ENCODE peak calls at places on chromosomes 7 and 10, in five cellular contexts. One of them, this sample, is unnamed. For H3K36me3, the result is how much of the 10 kb centered on the place peaks cover.

GRCh38 chr7:30285531-30286284 is 1.3 kb downstream of the ZNRF2 start:
- DNase-seq in mammary epithelial cell: peak
- DNase-seq in endothelial cell of umbilical vein: peak
- DNase-seq in colonic mucosa: peak
- DNase-seq in NT2/D1: peak
- DNase-seq in this sample: peak

GRCh38 chr7:39002755-39003154 is 25.0 kb downstream of the POU6F2 start:
- DNase-seq in colonic mucosa: no peak
- DNase-seq in endothelial cell of umbilical vein: no peak
- DNase-seq in NT2/D1: no peak
- DNase-seq in mammary epithelial cell: no peak
- DNase-seq in this sample: no peak

GRCh38 chr7:32616625-32617024 is 121.3 kb downstream of the AVL9 start:
- DNase-seq in colonic mucosa: no peak
- DNase-seq in NT2/D1: no peak
- DNase-seq in endothelial cell of umbilical vein: peak
- DNase-seq in mammary epithelial cell: peak
- DNase-seq in this sample: no peak

GRCh38 chr10:33126742-33127141 is 168.7 kb upstream of the ITGB1 start:
- DNase-seq in mammary epithelial cell: no peak
- DNase-seq in endothelial cell of umbilical vein: no peak
- DNase-seq in NT2/D1: no peak
- DNase-seq in colonic mucosa: no peak
- DNase-seq in this sample: no peak

GRCh38 chr10:84217746-84218145 is 7.6 kb downstream of the LRIT2 start:
- DNase-seq in NT2/D1: no peak
- DNase-seq in mammary epithelial cell: no peak
- DNase-seq in endothelial cell of umbilical vein: no peak
- DNase-seq in colonic mucosa: no peak
- DNase-seq in this sample: no peak

GRCh38 chr7:157674715-157675426 is 338.1 kb downstream of the DNAJB6 start:
- DNase-seq in colonic mucosa: no peak
- DNase-seq in endothelial cell of umbilical vein: no peak
- DNase-seq in mammary epithelial cell: no peak
- DNase-seq in NT2/D1: no peak
- DNase-seq in this sample: no peak

GRCh38 chr10:37895674-37896073 is 38.3 kb upstream of the ZNF248 start:
- DNase-seq in endothelial cell of umbilical vein: no peak
- DNase-seq in NT2/D1: no peak
- DNase-seq in colonic mucosa: no peak
- DNase-seq in mammary epithelial cell: no peak
- DNase-seq in this sample: no peak

GRCh38 chr10:24720096-24720495 is 3.6 kb downstream of the ARHGAP21 start:
- DNase-seq in mammary epithelial cell: peak
- DNase-seq in NT2/D1: no peak
- DNase-seq in colonic mucosa: no peak
- DNase-seq in endothelial cell of umbilical vein: no peak
- DNase-seq in this sample: no peak

GRCh38 chr7:65441010-65441409 is 67.4 kb downstream of the ZNF92 start:
- DNase-seq in mammary epithelial cell: peak
- DNase-seq in colonic mucosa: no peak
- DNase-seq in NT2/D1: no peak
- DNase-seq in endothelial cell of umbilical vein: peak
- DNase-seq in this sample: no peak

GRCh38 chr7:107694395-107694794 is 33.8 kb downstream of the SLC26A4 start:
- DNase-seq in endothelial cell of umbilical vein: peak
- DNase-seq in colonic mucosa: no peak
- DNase-seq in mammary epithelial cell: peak
- DNase-seq in NT2/D1: no peak
- DNase-seq in this sample: no peak

GRCh38 chr7:127654404-127655392 is 2.7 kb downstream of the SND1 start:
- DNase-seq in NT2/D1: no peak
- DNase-seq in colonic mucosa: no peak
- DNase-seq in endothelial cell of umbilical vein: no peak
- DNase-seq in mammary epithelial cell: peak
- DNase-seq in this sample: peak

GRCh38 chr10:1230592-1231275 is 174.5 kb downstream of the WDR37 start:
- DNase-seq in endothelial cell of umbilical vein: no peak
- DNase-seq in mammary epithelial cell: no peak
- DNase-seq in NT2/D1: no peak
- DNase-seq in colonic mucosa: no peak
- DNase-seq in this sample: no peak

DNA sequence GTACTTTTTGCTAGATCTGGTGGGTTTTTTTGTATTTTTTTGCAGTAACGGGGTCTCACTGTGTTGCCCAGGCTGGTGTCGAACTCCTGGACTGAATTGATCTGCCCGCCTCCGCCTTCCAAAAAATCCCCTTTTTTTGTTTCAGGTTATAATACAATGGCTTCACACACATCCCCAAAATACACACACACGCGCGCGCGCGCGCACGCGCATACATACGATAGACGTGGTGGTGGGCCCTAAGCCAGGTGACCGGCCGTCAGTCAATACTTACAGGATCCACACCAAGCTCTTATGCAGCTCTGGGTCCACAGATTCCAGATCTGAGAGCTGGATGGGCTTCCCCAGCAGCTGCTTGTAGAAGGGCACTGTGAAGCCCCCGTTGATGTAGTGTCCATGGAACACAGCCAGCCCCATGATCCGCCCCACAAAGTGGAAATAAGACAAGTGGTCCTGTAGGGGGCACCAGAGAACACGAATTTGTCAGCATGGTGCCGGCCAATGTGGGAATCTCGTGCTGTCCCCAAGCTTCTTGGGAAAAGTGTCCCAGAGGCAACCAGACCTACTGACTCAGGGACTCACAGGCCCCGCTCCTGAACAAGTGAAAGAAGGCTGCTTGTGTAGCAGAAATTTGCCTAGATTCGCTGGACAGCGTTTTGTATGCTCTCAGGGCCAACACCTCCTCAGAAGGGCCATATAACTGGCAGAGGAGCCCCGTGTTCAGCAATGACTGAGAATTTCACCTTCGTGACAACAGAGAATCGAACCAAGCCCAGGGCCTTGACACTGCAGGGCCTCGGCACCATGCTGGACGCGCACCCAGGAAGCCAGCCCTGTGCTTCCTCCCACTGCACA is 103.6 kb downstream of the SMURF1 start:
- DNase-seq in endothelial cell of umbilical vein: peak
- DNase-seq in mammary epithelial cell: peak
- DNase-seq in colonic mucosa: peak
- DNase-seq in NT2/D1: peak
- DNase-seq in this sample: peak
- H3K36me3 ChIP-seq in endothelial cell of umbilical vein: under half
- H3K36me3 ChIP-seq in mammary epithelial cell: under half
- H3K36me3 ChIP-seq in colonic mucosa: under half
- H3K36me3 ChIP-seq in NT2/D1: half or more
- H3K36me3 ChIP-seq in this sample: half or more

GRCh38 chr7:141585592-141586510 is 34.6 kb downstream of the AGK start:
- DNase-seq in mammary epithelial cell: peak
- DNase-seq in endothelial cell of umbilical vein: no peak
- DNase-seq in NT2/D1: no peak
- DNase-seq in colonic mucosa: no peak
- DNase-seq in this sample: no peak

GRCh38 chr7:141587304-141587703 is 36.1 kb downstream of the AGK start:
- DNase-seq in endothelial cell of umbilical vein: no peak
- DNase-seq in mammary epithelial cell: no peak
- DNase-seq in NT2/D1: no peak
- DNase-seq in colonic mucosa: no peak
- DNase-seq in this sample: no peak

GRCh38 chr7:141586878-141587277 is 35.7 kb downstream of the AGK start:
- DNase-seq in endothelial cell of umbilical vein: no peak
- DNase-seq in mammary epithelial cell: no peak
- DNase-seq in NT2/D1: no peak
- DNase-seq in colonic mucosa: no peak
- DNase-seq in this sample: no peak

GRCh38 chr7:141588912-141589311 is 37.7 kb downstream of the AGK start:
- DNase-seq in mammary epithelial cell: no peak
- DNase-seq in colonic mucosa: no peak
- DNase-seq in NT2/D1: no peak
- DNase-seq in endothelial cell of umbilical vein: no peak
- DNase-seq in this sample: no peak

DNA sequence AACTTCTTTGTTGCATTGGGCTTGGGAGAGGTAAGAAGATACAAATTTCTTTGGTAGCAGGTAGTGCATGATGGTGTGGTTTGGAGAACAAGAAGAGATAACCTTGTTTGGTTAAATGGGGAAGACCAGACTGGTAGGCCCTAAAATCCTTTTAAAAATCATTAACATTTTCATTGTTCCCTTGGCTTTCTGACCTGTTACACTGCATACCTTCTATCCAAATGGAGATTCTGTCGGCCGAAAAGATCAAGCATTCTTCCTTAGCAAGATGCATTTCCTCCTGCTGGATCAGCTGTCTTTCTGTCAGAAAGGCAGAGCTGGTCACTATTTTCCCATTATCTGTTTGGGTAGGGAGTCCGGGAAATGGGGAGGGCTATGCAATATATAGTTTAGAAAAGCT is 33.7 kb downstream of the AGK start:
- DNase-seq in NT2/D1: peak
- DNase-seq in mammary epithelial cell: no peak
- DNase-seq in endothelial cell of umbilical vein: no peak
- DNase-seq in colonic mucosa: no peak
- DNase-seq in this sample: no peak
- H3K9ac ChIP-seq in NT2/D1: no peak
- H3K9ac ChIP-seq in mammary epithelial cell: no peak
- H3K9ac ChIP-seq in endothelial cell of umbilical vein: no peak
- H3K9ac ChIP-seq in colonic mucosa: no peak
- H3K9ac ChIP-seq in this sample: no peak

GRCh38 chr7:140697447-140698143 is 1.1 kb downstream of the NDUFB2 start:
- DNase-seq in mammary epithelial cell: no peak
- DNase-seq in endothelial cell of umbilical vein: no peak
- DNase-seq in NT2/D1: no peak
- DNase-seq in colonic mucosa: no peak
- DNase-seq in this sample: no peak

GRCh38 chr7:140707132-140707531 is 10.6 kb downstream of the NDUFB2 start:
- DNase-seq in mammary epithelial cell: no peak
- DNase-seq in NT2/D1: no peak
- DNase-seq in endothelial cell of umbilical vein: no peak
- DNase-seq in colonic mucosa: no peak
- DNase-seq in this sample: no peak

GRCh38 chr7:140704205-140704604 is 7.7 kb downstream of the NDUFB2 start:
- DNase-seq in NT2/D1: no peak
- DNase-seq in mammary epithelial cell: no peak
- DNase-seq in colonic mucosa: no peak
- DNase-seq in endothelial cell of umbilical vein: no peak
- DNase-seq in this sample: no peak

GRCh38 chr7:140698477-140698876 is 2.0 kb downstream of the NDUFB2 start:
- DNase-seq in colonic mucosa: no peak
- DNase-seq in NT2/D1: no peak
- DNase-seq in mammary epithelial cell: no peak
- DNase-seq in endothelial cell of umbilical vein: no peak
- DNase-seq in this sample: no peak

DNA sequence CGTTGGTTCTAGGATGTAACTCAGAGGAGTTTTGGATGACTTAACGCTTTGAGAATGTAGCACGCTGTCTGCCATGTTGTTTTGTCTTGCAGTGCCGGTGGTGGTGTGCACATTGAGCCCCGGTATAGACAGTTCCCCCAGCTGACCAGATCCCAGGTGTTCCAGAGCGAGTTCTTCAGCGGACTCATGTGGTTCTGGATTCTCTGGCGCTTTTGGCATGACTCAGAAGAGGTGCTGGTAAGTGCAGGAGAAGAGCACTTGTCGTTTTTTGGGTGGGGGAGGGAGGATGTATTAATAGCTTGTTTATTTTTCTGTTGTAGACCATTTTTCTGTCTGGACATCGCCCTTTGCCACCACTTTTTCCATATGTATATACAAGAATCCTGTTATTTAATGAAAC is 6.3 kb downstream of the NDUFB2 start:
- DNase-seq in NT2/D1: no peak
- DNase-seq in mammary epithelial cell: no peak
- DNase-seq in colonic mucosa: no peak
- DNase-seq in endothelial cell of umbilical vein: no peak
- DNase-seq in this sample: no peak
- H3K36me3 ChIP-seq in NT2/D1: under half
- H3K36me3 ChIP-seq in mammary epithelial cell: under half
- H3K36me3 ChIP-seq in colonic mucosa: under half
- H3K36me3 ChIP-seq in endothelial cell of umbilical vein: under half
- H3K36me3 ChIP-seq in this sample: under half

GRCh38 chr7:134873253-134873652 is 93.8 kb downstream of the CALD1 start:
- DNase-seq in NT2/D1: no peak
- DNase-seq in colonic mucosa: no peak
- DNase-seq in endothelial cell of umbilical vein: peak
- DNase-seq in mammary epithelial cell: no peak
- DNase-seq in this sample: no peak

GRCh38 chr7:134866581-134866980 is 87.1 kb downstream of the CALD1 start:
- DNase-seq in endothelial cell of umbilical vein: peak
- DNase-seq in mammary epithelial cell: no peak
- DNase-seq in colonic mucosa: no peak
- DNase-seq in NT2/D1: no peak
- DNase-seq in this sample: no peak

GRCh38 chr7:134874407-134874806 is 95.0 kb downstream of the CALD1 start:
- DNase-seq in colonic mucosa: no peak
- DNase-seq in mammary epithelial cell: no peak
- DNase-seq in NT2/D1: no peak
- DNase-seq in endothelial cell of umbilical vein: no peak
- DNase-seq in this sample: no peak

GRCh38 chr7:134870781-134871180 is 91.3 kb downstream of the CALD1 start:
- DNase-seq in mammary epithelial cell: no peak
- DNase-seq in endothelial cell of umbilical vein: peak
- DNase-seq in colonic mucosa: no peak
- DNase-seq in NT2/D1: no peak
- DNase-seq in this sample: no peak

GRCh38 chr7:134870156-134870555 is 90.7 kb downstream of the CALD1 start:
- DNase-seq in colonic mucosa: no peak
- DNase-seq in mammary epithelial cell: no peak
- DNase-seq in NT2/D1: no peak
- DNase-seq in endothelial cell of umbilical vein: no peak
- DNase-seq in this sample: no peak
- H3K9ac ChIP-seq in colonic mucosa: no peak
- H3K9ac ChIP-seq in mammary epithelial cell: no peak
- H3K9ac ChIP-seq in NT2/D1: no peak
- H3K9ac ChIP-seq in endothelial cell of umbilical vein: no peak
- H3K9ac ChIP-seq in this sample: no peak

GRCh38 chr10:80611481-80611880 is 73.8 kb downstream of the SH2D4B start:
- DNase-seq in NT2/D1: no peak
- DNase-seq in colonic mucosa: no peak
- DNase-seq in endothelial cell of umbilical vein: no peak
- DNase-seq in mammary epithelial cell: no peak
- DNase-seq in this sample: no peak
- H3K36me3 ChIP-seq in NT2/D1: under half
- H3K36me3 ChIP-seq in colonic mucosa: under half
- H3K36me3 ChIP-seq in endothelial cell of umbilical vein: under half
- H3K36me3 ChIP-seq in mammary epithelial cell: under half
- H3K36me3 ChIP-seq in this sample: under half

GRCh38 chr7:12687213-12688171 is at the start of gene ARL4A:
- DNase-seq in endothelial cell of umbilical vein: peak
- DNase-seq in NT2/D1: peak
- DNase-seq in colonic mucosa: peak
- DNase-seq in mammary epithelial cell: peak
- DNase-seq in this sample: no peak
- H3K9ac ChIP-seq in endothelial cell of umbilical vein: peak
- H3K9ac ChIP-seq in NT2/D1: peak
- H3K9ac ChIP-seq in colonic mucosa: peak
- H3K9ac ChIP-seq in mammary epithelial cell: peak
- H3K9ac ChIP-seq in this sample: no peak

DNA sequence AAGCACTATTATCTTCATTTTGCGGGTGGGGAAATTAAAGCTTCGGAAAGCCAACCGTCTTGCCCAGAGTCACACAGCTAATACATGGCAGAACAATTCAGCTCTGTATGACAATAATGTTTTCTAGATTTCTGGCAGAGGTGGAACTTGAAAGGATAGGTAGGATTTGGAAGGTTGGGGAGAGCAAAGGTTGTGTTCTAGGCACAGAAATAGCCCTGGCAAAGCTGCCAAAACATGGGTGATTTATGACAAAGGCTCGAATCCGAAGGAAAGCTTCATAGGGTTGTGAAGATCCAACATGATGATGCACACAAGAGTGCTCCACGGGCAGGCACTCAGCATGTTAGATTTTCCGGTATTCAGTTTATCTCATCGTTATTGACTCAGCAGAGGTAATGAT is 19.2 kb downstream of the PDCD11 start:
- DNase-seq in NT2/D1: no peak
- DNase-seq in colonic mucosa: no peak
- DNase-seq in mammary epithelial cell: no peak
- DNase-seq in endothelial cell of umbilical vein: no peak
- DNase-seq in this sample: no peak
- H3K36me3 ChIP-seq in NT2/D1: half or more
- H3K36me3 ChIP-seq in colonic mucosa: under half
- H3K36me3 ChIP-seq in mammary epithelial cell: half or more
- H3K36me3 ChIP-seq in endothelial cell of umbilical vein: under half
- H3K36me3 ChIP-seq in this sample: half or more